ENCODE peak calls at places on chromosomes 13 and 19, in seven cellular contexts. H is DND-41, J is ascending aorta, G is cardiac muscle cell, O is kidney epithelial cell, M is uterus, S is bronchial epithelial cell. E is an unnamed sample. For H3K27me3, the result is how much of the 10 kb centered on the place peaks cover.

GRCh38 chr13:67273001-67273400 is 42.9 kb upstream of the PCDH9 start:
- DNase-seq in H (no peak), M (no peak), J (no peak), O (no peak), G (no peak), S (no peak), E (no peak)

GRCh38 chr13:111491659-111492058 is 171.2 kb downstream of the TEX29 start:
- DNase-seq in J (no peak), H (no peak), O (no peak), M (no peak), S (no peak), G (no peak), E (no peak)

GRCh38 chr19:15318241-15318691 is 14.1 kb downstream of the BRD4 start:
- DNase-seq in H (no peak), S (no peak), M (no peak), J (no peak), G (no peak), O (no peak), E (peak)

GRCh38 chr13:60282708-60283107 is 114.3 kb upstream of the TDRD3 start:
- DNase-seq in O (no peak), J (no peak), H (no peak), S (no peak), M (no peak), G (no peak), E (no peak)

GRCh38 chr19:17811103-17811502 is 10.2 kb downstream of the INSL3 start:
- DNase-seq in M (no peak), H (no peak), J (no peak), S (no peak), G (no peak), O (no peak), E (no peak)

GRCh38 chr13:39269411-39269810 is 231.2 kb downstream of the NHLRC3 start:
- DNase-seq in O (no peak), G (no peak), S (no peak), J (no peak), H (no peak), M (no peak), E (no peak)

GRCh38 chr13:110442946-110443632 is 118.4 kb downstream of the RAB20 start:
- DNase-seq in O (no peak), S (peak), J (no peak), M (no peak), G (no peak), H (no peak), E (no peak)

GRCh38 chr19:19446655-19447437 is 41.4 kb downstream of the GATAD2A start:
- DNase-seq in M (no peak), O (no peak), G (no peak), S (no peak), J (no peak), H (no peak), E (no peak)

GRCh38 chr13:47555235-47555634 is 445.8 kb downstream of the SUCLA2 start:
- DNase-seq in S (peak), H (no peak), M (no peak), O (no peak), G (no peak), J (no peak), E (no peak)

GRCh38 chr13:45521292-45521691 is 56.6 kb downstream of the COG3 start:
- DNase-seq in M (no peak), S (peak), G (peak), H (no peak), O (no peak), J (no peak), E (no peak)

GRCh38 chr13:26017932-26018690 is 33.7 kb downstream of the SHISA2 start:
- DNase-seq in M (no peak), G (no peak), O (no peak), S (no peak), H (no peak), J (no peak), E (no peak)

GRCh38 chr19:18854982-18855381 is 23.2 kb downstream of the UPF1 start:
- DNase-seq in J (no peak), O (no peak), G (no peak), H (no peak), M (no peak), S (no peak), E (no peak)

GRCh38 chr19:38384209-38385027 is 3.4 kb downstream of the GGN start:
- DNase-seq in J (no peak), O (no peak), M (no peak), G (peak), H (no peak), S (no peak), E (peak)

GRCh38 chr19:8254286-8255001 is 45.3 kb downstream of the CERS4 start:
- DNase-seq in M (no peak), H (no peak), S (no peak), J (no peak), O (no peak), G (no peak), E (no peak)

GRCh38 chr19:10817291-10818038 is 18.5 kb downstream of the TMED1 start:
- DNase-seq in S (no peak), H (no peak), M (peak), J (peak), O (no peak), G (no peak), E (no peak)

GRCh38 chr13:27203186-27203585 is 31.6 kb upstream of the USP12 start:
- DNase-seq in M (no peak), J (no peak), G (no peak), S (no peak), O (no peak), H (no peak), E (no peak)

GRCh38 chr19:40555978-40556689 is 20.5 kb upstream of the SHKBP1 start:
- DNase-seq in M (no peak), S (no peak), J (no peak), H (no peak), G (no peak), O (no peak), E (no peak)

GRCh38 chr19:45599286-45599685 is 2.7 kb downstream of the GPR4 start:
- DNase-seq in M (no peak), G (no peak), S (no peak), O (no peak), J (no peak), H (no peak), E (no peak)

GRCh38 chr19:45598267-45599011 is 3.6 kb downstream of the GPR4 start:
- DNase-seq in M (peak), H (no peak), O (no peak), J (no peak), S (no peak), G (no peak), E (no peak)

GRCh38 chr19:45601524-45602522 is at the start of gene GPR4:
- DNase-seq in S (no peak), O (no peak), H (no peak), M (no peak), G (peak), J (no peak), E (no peak)

GRCh38 chr19:45600340-45600885 is 1.6 kb downstream of the GPR4 start:
- DNase-seq in H (no peak), J (no peak), G (no peak), S (no peak), M (no peak), O (no peak), E (no peak)

GRCh38 chr19:45601115-45601514 is 897 bp downstream of the GPR4 start:
- DNase-seq in H (no peak), O (no peak), S (no peak), G (no peak), M (no peak), J (no peak), E (no peak)
- H3K27me3 ChIP-seq in H (under half), O (half or more), S (under half), G (half or more), M (under half), J (under half), E (half or more)

DNA sequence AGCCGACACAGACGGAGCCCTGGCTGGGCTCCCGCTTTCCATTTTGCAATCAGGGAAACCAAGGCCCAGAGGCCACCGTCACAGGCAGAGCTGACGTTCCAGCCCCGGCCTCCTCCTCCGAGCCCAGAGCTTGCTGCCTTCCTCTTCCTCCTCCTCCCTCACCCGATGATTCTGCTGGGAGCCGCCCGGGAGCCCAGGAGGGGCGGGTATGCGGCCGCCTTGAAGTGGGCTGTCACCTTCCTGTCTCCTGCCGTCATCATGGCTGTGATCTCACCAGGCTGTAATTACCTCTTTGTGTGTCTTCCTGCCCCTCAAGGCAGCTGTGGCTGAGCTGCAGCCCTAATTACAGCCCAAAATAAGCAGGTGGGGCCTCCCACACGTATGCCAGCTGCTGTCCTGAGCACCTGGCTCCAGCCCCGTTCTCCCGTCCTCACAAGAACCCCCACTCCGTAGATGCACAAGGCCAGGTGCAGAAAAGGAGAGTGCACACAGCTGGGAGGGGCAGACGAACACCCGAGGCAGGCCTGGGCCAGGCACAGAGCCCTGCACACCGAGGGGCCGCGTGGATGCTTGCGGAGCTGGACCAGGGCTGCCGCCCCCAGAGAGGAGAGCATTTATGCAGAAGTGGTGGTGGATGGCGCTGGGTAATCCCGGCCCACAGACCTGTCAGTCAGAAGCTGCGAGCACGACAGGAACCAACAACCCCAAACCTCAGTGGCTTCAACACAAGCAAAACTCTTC is 4.0 kb downstream of the TPGS1 start:
- DNase-seq in M (no peak), J (no peak), S (peak), O (no peak), G (no peak), H (peak), E (peak)
- H3K4me3 ChIP-seq in M (no peak), J (no peak), S (no peak), O (no peak), G (no peak), H (peak), E (peak)

GRCh38 chr19:30744741-30745475 is 372.7 kb downstream of the ZNF536 start:
- DNase-seq in S (no peak), M (no peak), H (no peak), G (no peak), J (no peak), O (no peak), E (no peak)
- H3K27me3 ChIP-seq in S (under half), M (under half), H (under half), G (under half), J (under half), O (under half), E (under half)

GRCh38 chr13:50783066-50783465 is 60.4 kb downstream of the DLEU7 start:
- DNase-seq in J (no peak), S (no peak), G (no peak), H (no peak), O (no peak), M (no peak), E (no peak)
- H3K4me3 ChIP-seq in J (no peak), S (no peak), G (no peak), H (no peak), O (no peak), M (no peak), E (no peak)

E was measured in CD4-positive, alpha-beta memory T cell.